ENCODE peak calls at places on chromosome 18, in seven cellular contexts. D is NCI-H524, W is posterior cingulate gyrus, J is activated T-helper 1 cell treated with Interleukin-2 at 50 U/mL for 16 hours, I is NCI-H748 treated with DMSO at 0.1 percent for 48 hours, A is EL, S is MCF 10A. V is an unnamed sample.

GRCh38 chr18:39380823-39381222 is 1815.2 kb upstream of the CELF4 start:
- DNase-seq in D (no peak), W (no peak), J (no peak), I (peak), A (no peak), S (no peak), V (no peak)

GRCh38 chr18:43914017-43914416 is 636.7 kb upstream of the SYT4 start:
- DNase-seq in D (no peak), W (no peak), J (no peak), I (no peak), A (no peak), S (no peak), V (no peak)

GRCh38 chr18:63617049-63617995 is 26.7 kb downstream of the SERPINB4 start:
- DNase-seq in D (no peak), W (no peak), J (no peak), I (peak), A (no peak), S (no peak), V (no peak)

GRCh38 chr18:22348521-22349316 is 69.0 kb downstream of the CTAGE1 start:
- DNase-seq in D (peak), W (no peak), J (no peak), I (no peak), A (peak), S (peak), V (no peak)

GRCh38 chr18:4704766-4705165 is 249.7 kb upstream of the DLGAP1 start:
- DNase-seq in D (no peak), W (no peak), J (no peak), I (no peak), A (no peak), S (no peak), V (no peak)

GRCh38 chr18:77096936-77097886 is 35.4 kb downstream of the MBP start:
- DNase-seq in D (no peak), W (no peak), J (no peak), I (peak), A (no peak), S (no peak), V (no peak)

GRCh38 chr18:62249478-62250097 is 62.5 kb downstream of the RELCH start:
- DNase-seq in D (no peak), W (no peak), J (peak), I (peak), A (peak), S (peak), V (peak)

GRCh38 chr18:79211844-79212243 is 142.7 kb downstream of the ATP9B start:
- DNase-seq in D (no peak), W (no peak), J (no peak), I (no peak), A (no peak), S (peak), V (no peak)

GRCh38 chr18:2994603-2995432 is 18.1 kb downstream of the LPIN2 start:
- DNase-seq in D (no peak), W (no peak), J (peak), I (no peak), A (no peak), S (no peak), V (no peak)

GRCh38 chr18:54130631-54131030 is 93.8 kb downstream of the MBD2 start:
- DNase-seq in D (no peak), W (no peak), J (no peak), I (no peak), A (no peak), S (no peak), V (no peak)

V was measured in omental fat pad.